ENCODE peak calls at places on chromosome X, in seven cellular contexts. L is NCI-H1092; Y is HT-29; W is PC-3; F is activated CD4-positive, alpha-beta T cell treated with anti-CD3 and anti-CD28 coated beads, Interleukin-2, amount 50 U/mL, for 48 hours; S is mucosa of descending colon; C is activated naive CD4-positive, alpha-beta T cell. P is an unnamed sample.

GRCh38 chrX:71871367-71871766 is 39.3 kb upstream of the NHSL2 start:
- DNase-seq in L (no peak), Y (no peak), W (peak), F (peak), S (no peak), C (no peak), P (no peak)

GRCh38 chrX:147476008-147476407 is 435.7 kb upstream of the FMR1 start:
- DNase-seq in L (no peak), Y (peak), W (peak), F (no peak), S (peak), C (no peak), P (peak)

GRCh38 chrX:14528629-14529287 is 578 bp upstream of the GLRA2 start:
- DNase-seq in L (peak), Y (peak), W (peak), F (peak), S (peak), C (peak), P (peak)

GRCh38 chrX:75784689-75785491 is at the start of gene MAGEE2:
- DNase-seq in L (no peak), Y (no peak), W (no peak), F (peak), S (peak), C (no peak), P (no peak)

GRCh38 chrX:100409316-100410082 is 574 bp downstream of the PCDH19 start:
- DNase-seq in L (no peak), Y (no peak), W (no peak), F (no peak), S (no peak), C (no peak), P (no peak)

GRCh38 chrX:16573781-16574180 is 76.2 kb upstream of the S100G start:
- DNase-seq in L (no peak), Y (no peak), W (peak), F (no peak), S (no peak), C (no peak), P (no peak)

GRCh38 chrX:19954707-19955106 is 36.2 kb downstream of the BCLAF3 start:
- DNase-seq in L (no peak), Y (no peak), W (no peak), F (no peak), S (no peak), C (no peak), P (no peak)

GRCh38 chrX:68084765-68085164 is 348.5 kb downstream of the OPHN1 start:
- DNase-seq in L (no peak), Y (no peak), W (no peak), F (no peak), S (peak), C (no peak), P (no peak)

GRCh38 chrX:87299563-87300160 is 217.9 kb upstream of the KLHL4 start:
- DNase-seq in L (no peak), Y (peak), W (peak), F (no peak), S (no peak), C (no peak), P (no peak)

GRCh38 chrX:2848806-2849420 is 20.2 kb downstream of the GYG2 start:
- DNase-seq in L (no peak), Y (no peak), W (peak), F (no peak), S (no peak), C (no peak), P (no peak)

GRCh38 chrX:71366674-71367256 is 608 bp downstream of the TAF1 start:
- DNase-seq in L (no peak), Y (peak), W (no peak), F (peak), S (peak), C (no peak), P (no peak)

GRCh38 chrX:49876750-49877149 is 2.5 kb upstream of the USP27X start:
- DNase-seq in L (peak), Y (peak), W (peak), F (no peak), S (peak), C (no peak), P (peak)

GRCh38 chrX:47179221-47179927 is 14.3 kb upstream of the UBA1 start:
- DNase-seq in L (no peak), Y (no peak), W (peak), F (no peak), S (no peak), C (no peak), P (no peak)

GRCh38 chrX:12978205-12979010 is 3.5 kb downstream of the TMSB4X start:
- DNase-seq in L (no peak), Y (peak), W (peak), F (peak), S (peak), C (peak), P (peak)

GRCh38 chrX:2457289-2458133 is 43.3 kb downstream of the DHRSX start:
- DNase-seq in L (no peak), Y (no peak), W (no peak), F (no peak), S (no peak), C (no peak), P (no peak)

GRCh38 chrX:112058255-112058654 is 24.3 kb downstream of the TRPC5 start:
- DNase-seq in L (no peak), Y (no peak), W (no peak), F (no peak), S (no peak), C (no peak), P (no peak)

P was measured in NCI-H1930.